ENCODE peak calls at places on chromosome 6, in ten cellular contexts. U, D, Z, N, J, M, T, E, Y and R are unnamed samples.

GRCh38 chr6:23533954-23534725 is 591.9 kb upstream of the NRSN1 start:
- DNase-seq in U (no peak), D (peak), Z (no peak), N (no peak), J (peak), M (no peak), T (no peak), E (no peak), Y (peak), R (peak)

GRCh38 chr6:125507987-125508655 is 206.4 kb upstream of the HDDC2 start:
- DNase-seq in U (no peak), D (peak), Z (no peak), N (no peak), J (no peak), M (no peak), T (no peak), E (no peak), Y (peak), R (no peak)

GRCh38 chr6:70520575-70520974 is 46.2 kb upstream of the SDHAF4 start:
- DNase-seq in U (no peak), D (peak), Z (no peak), N (no peak), J (no peak), M (peak), T (peak), E (no peak), Y (no peak), R (no peak)

GRCh38 chr6:46053034-46053933 is 37.6 kb upstream of the CLIC5 start:
- DNase-seq in U (no peak), D (no peak), Z (no peak), N (no peak), J (no peak), M (no peak), T (no peak), E (no peak), Y (no peak), R (peak)

GRCh38 chr6:116475151-116475550 is 14.0 kb downstream of the CALHM6 start:
- DNase-seq in U (no peak), D (no peak), Z (no peak), N (no peak), J (no peak), M (no peak), T (no peak), E (no peak), Y (no peak), R (no peak)

GRCh38 chr6:151349651-151350270 is 41.6 kb downstream of the ZBTB2 start:
- DNase-seq in U (no peak), D (no peak), Z (no peak), N (no peak), J (no peak), M (no peak), T (no peak), E (no peak), Y (peak), R (no peak)

GRCh38 chr6:54717849-54718455 is 128.6 kb upstream of the FAM83B start:
- DNase-seq in U (no peak), D (peak), Z (peak), N (no peak), J (peak), M (peak), T (peak), E (peak), Y (peak), R (peak)

GRCh38 chr6:161000632-161001031 is 9.1 kb downstream of the MAP3K4 start:
- DNase-seq in U (no peak), D (no peak), Z (no peak), N (no peak), J (no peak), M (no peak), T (no peak), E (no peak), Y (no peak), R (no peak)

GRCh38 chr6:127273499-127273898 is 6.8 kb downstream of the RNF146 start:
- DNase-seq in U (no peak), D (no peak), Z (no peak), N (no peak), J (no peak), M (no peak), T (no peak), E (no peak), Y (no peak), R (no peak)

GRCh38 chr6:22350109-22350508 is 53.3 kb upstream of the PRL start:
- DNase-seq in U (no peak), D (peak), Z (no peak), N (no peak), J (no peak), M (no peak), T (no peak), E (no peak), Y (peak), R (no peak)

GRCh38 chr6:170046786-170047626 is 243.9 kb downstream of the DLL1 start:
- DNase-seq in U (no peak), D (no peak), Z (no peak), N (no peak), J (no peak), M (no peak), T (no peak), E (no peak), Y (no peak), R (no peak)

GRCh38 chr6:26537846-26538571 is at the start of gene HMGN4:
- DNase-seq in U (peak), D (peak), Z (peak), N (peak), J (peak), M (peak), T (peak), E (peak), Y (peak), R (peak)

GRCh38 chr6:72246926-72247325 is 360.6 kb downstream of the RIMS1 start:
- DNase-seq in U (no peak), D (peak), Z (no peak), N (no peak), J (peak), M (peak), T (no peak), E (no peak), Y (no peak), R (no peak)

GRCh38 chr6:82246802-82247633 is 526 bp downstream of the IBTK start:
- DNase-seq in U (no peak), D (peak), Z (peak), N (peak), J (no peak), M (peak), T (no peak), E (peak), Y (peak), R (no peak)

GRCh38 chr6:25369043-25369442 is 89.9 kb downstream of the CARMIL1 start:
- DNase-seq in U (no peak), D (no peak), Z (no peak), N (no peak), J (no peak), M (no peak), T (no peak), E (no peak), Y (peak), R (no peak)

GRCh38 chr6:32854376-32855178 is 585 bp downstream of the PSMB9 start:
- DNase-seq in U (peak), D (peak), Z (no peak), N (no peak), J (peak), M (peak), T (peak), E (peak), Y (no peak), R (no peak)

GRCh38 chr6:169225131-169225576 is 28.5 kb downstream of the THBS2 start:
- DNase-seq in U (no peak), D (no peak), Z (peak), N (no peak), J (no peak), M (no peak), T (no peak), E (no peak), Y (no peak), R (no peak)

GRCh38 chr6:2871922-2872321 is 30.3 kb upstream of the SERPINB1 start:
- DNase-seq in U (no peak), D (no peak), Z (no peak), N (no peak), J (no peak), M (no peak), T (no peak), E (no peak), Y (no peak), R (no peak)

GRCh38 chr6:17057322-17057721 is 44.5 kb upstream of the STMND1 start:
- DNase-seq in U (no peak), D (no peak), Z (no peak), N (no peak), J (peak), M (no peak), T (no peak), E (no peak), Y (no peak), R (peak)

GRCh38 chr6:147974376-147974775 is 368.3 kb upstream of the SASH1 start:
- DNase-seq in U (no peak), D (peak), Z (no peak), N (no peak), J (peak), M (peak), T (no peak), E (no peak), Y (no peak), R (peak)

GRCh38 chr6:7532232-7532631 is 9.2 kb upstream of the DSP start:
- DNase-seq in U (no peak), D (no peak), Z (peak), N (no peak), J (peak), M (no peak), T (no peak), E (no peak), Y (no peak), R (no peak)

GRCh38 chr6:107187630-107188029 is 72.3 kb upstream of the BEND3 start:
- DNase-seq in U (no peak), D (no peak), Z (no peak), N (no peak), J (no peak), M (no peak), T (no peak), E (no peak), Y (no peak), R (no peak)

GRCh38 chr6:31820051-31820389 is 4.7 kb downstream of the HSPA1A start:
- DNase-seq in U (no peak), D (no peak), Z (no peak), N (no peak), J (no peak), M (no peak), T (no peak), E (no peak), Y (no peak), R (no peak)

GRCh38 chr6:35435075-35435837 is 16.9 kb upstream of the FANCE start:
- DNase-seq in U (no peak), D (no peak), Z (no peak), N (no peak), J (no peak), M (peak), T (no peak), E (no peak), Y (no peak), R (no peak)

GRCh38 chr6:155832596-155832995 is 377.0 kb upstream of the NOX3 start:
- DNase-seq in U (no peak), D (peak), Z (no peak), N (no peak), J (no peak), M (peak), T (no peak), E (no peak), Y (no peak), R (peak)